ENCODE peak calls at places on chromosomes 5 and 9, in ten cellular contexts. A is endothelial cell; K is D721Med; D is AG04450; N is osteocyte; P is prostate gland; F is mucosa of descending colon; Q is CD8-positive, alpha-beta T cell; M is adrenal gland; Z is type B pancreatic cell. T is an unnamed sample.

GRCh38 chr5:133691448-133691847 is 79.1 kb upstream of the FSTL4 start:
- DNase-seq in A (no peak), Q (no peak), D (no peak), P (no peak), K (no peak), Z (no peak), F (no peak), N (no peak), M (no peak), T (no peak)

GRCh38 chr5:9627541-9627940 is 2.6 kb downstream of the TAS2R1 start:
- DNase-seq in M (no peak), A (no peak), Z (no peak), N (no peak), D (no peak), K (no peak), P (no peak), F (no peak), Q (no peak), T (no peak)

GRCh38 chr5:57784106-57784505 is 301.5 kb upstream of the ACTBL2 start:
- DNase-seq in D (no peak), M (no peak), F (no peak), N (no peak), K (no peak), A (no peak), Q (no peak), Z (no peak), P (no peak), T (no peak)

GRCh38 chr5:153630546-153630945 is 140.1 kb downstream of the GRIA1 start:
- DNase-seq in A (no peak), K (no peak), Q (no peak), D (no peak), N (no peak), M (no peak), F (no peak), Z (no peak), P (no peak), T (no peak)

GRCh38 chr9:18928711-18929110 is 104.3 kb downstream of the SAXO1 start:
- DNase-seq in P (no peak), A (no peak), M (no peak), Z (no peak), D (no peak), Q (no peak), N (no peak), F (no peak), K (no peak), T (no peak)

GRCh38 chr5:31663519-31663918 is 24.6 kb downstream of the PDZD2 start:
- DNase-seq in F (no peak), A (no peak), K (no peak), M (peak), D (no peak), Z (no peak), N (no peak), P (no peak), Q (no peak), T (no peak)

GRCh38 chr9:38009035-38009501 is 60.0 kb downstream of the SHB start:
- DNase-seq in F (no peak), M (no peak), D (no peak), Z (no peak), A (no peak), N (no peak), K (no peak), Q (no peak), P (no peak), T (no peak)

GRCh38 chr9:34651286-34651685 is 699 bp upstream of the IL11RA start:
- DNase-seq in P (no peak), K (no peak), Q (no peak), D (no peak), M (peak), Z (no peak), F (no peak), A (no peak), N (no peak), T (no peak)

GRCh38 chr9:76369583-76369982 is 24.6 kb downstream of the RFK start:
- DNase-seq in M (peak), A (no peak), F (no peak), P (no peak), K (no peak), Z (no peak), D (peak), Q (no peak), N (no peak), T (no peak)

GRCh38 chr5:143445726-143446125 is 42.2 kb upstream of the NR3C1 start:
- DNase-seq in F (no peak), N (no peak), M (no peak), Q (no peak), D (no peak), K (no peak), Z (no peak), P (no peak), A (no peak), T (no peak)

GRCh38 chr9:121026768-121027167 is 23.3 kb downstream of the C5 start:
- DNase-seq in Z (no peak), A (no peak), K (no peak), F (no peak), D (no peak), N (no peak), Q (no peak), M (no peak), P (no peak), T (no peak)

GRCh38 chr5:116361171-116361967 is 213.3 kb downstream of the SEMA6A start:
- DNase-seq in N (no peak), D (no peak), K (no peak), M (peak), Z (no peak), P (peak), Q (no peak), A (peak), F (peak), T (peak)

GRCh38 chr9:104868303-104868686 is 59.7 kb downstream of the ABCA1 start:
- DNase-seq in F (no peak), Q (no peak), N (no peak), M (no peak), K (no peak), P (no peak), Z (no peak), A (no peak), D (no peak), T (no peak)

GRCh38 chr9:76086521-76086920 is 196.0 kb downstream of the PCSK5 start:
- DNase-seq in F (no peak), P (no peak), A (no peak), Q (no peak), N (no peak), K (no peak), D (no peak), Z (no peak), M (no peak), T (no peak)

GRCh38 chr5:75651575-75651974 is 40.3 kb downstream of the ANKDD1B start:
- DNase-seq in Z (no peak), N (no peak), P (no peak), F (no peak), A (no peak), D (no peak), Q (no peak), K (no peak), M (no peak), T (no peak)

GRCh38 chr5:56018860-56019259 is 24.1 kb upstream of the IL6ST start:
- DNase-seq in F (no peak), Z (no peak), Q (no peak), P (no peak), N (no peak), K (no peak), D (no peak), A (no peak), M (no peak), T (no peak)

GRCh38 chr9:92341578-92341977 is 15.8 kb downstream of the CENPP start:
- DNase-seq in K (no peak), M (no peak), N (no peak), A (no peak), P (no peak), Z (no peak), Q (no peak), F (no peak), D (no peak), T (no peak)

GRCh38 chr9:132488611-132489010 is 78.6 kb downstream of the CFAP77 start:
- DNase-seq in D (no peak), M (no peak), A (no peak), P (no peak), Z (no peak), N (no peak), F (no peak), K (no peak), Q (no peak), T (no peak)

GRCh38 chr5:1135696-1136525 is 24.0 kb upstream of the SLC12A7 start:
- DNase-seq in N (no peak), A (no peak), D (no peak), Z (no peak), P (no peak), K (no peak), F (no peak), M (no peak), Q (no peak), T (no peak)

GRCh38 chr5:111551569-111552275 is 39.4 kb upstream of the STARD4 start:
- DNase-seq in P (no peak), K (no peak), Q (no peak), D (no peak), F (no peak), N (no peak), A (no peak), Z (no peak), M (no peak), T (no peak)

GRCh38 chr5:121890297-121890858 is 38.7 kb downstream of the FTMT start:
- DNase-seq in A (no peak), F (peak), K (no peak), Z (no peak), M (no peak), D (no peak), P (no peak), N (no peak), Q (no peak), T (no peak)

GRCh38 chr9:128998462-128998861 is 29.7 kb downstream of the SH3GLB2 start:
- DNase-seq in A (no peak), Z (no peak), F (peak), P (no peak), M (no peak), N (no peak), K (no peak), Q (no peak), D (no peak), T (no peak)
- TF ChIP-seq CTCF in A (no peak), Z (no peak), F (no peak), P (no peak), M (no peak), N (no peak), K (no peak), Q (no peak), D (no peak), T (no peak)

GRCh38 chr9:115226152-115226551 is 108.2 kb upstream of the TNC start:
- DNase-seq in Z (no peak), N (no peak), Q (no peak), K (no peak), F (no peak), M (no peak), P (no peak), A (no peak), D (no peak), T (no peak)
- TF ChIP-seq CTCF in Z (peak), N (peak), Q (no peak), K (peak), F (no peak), M (no peak), P (no peak), A (peak), D (no peak), T (peak)

DNA sequence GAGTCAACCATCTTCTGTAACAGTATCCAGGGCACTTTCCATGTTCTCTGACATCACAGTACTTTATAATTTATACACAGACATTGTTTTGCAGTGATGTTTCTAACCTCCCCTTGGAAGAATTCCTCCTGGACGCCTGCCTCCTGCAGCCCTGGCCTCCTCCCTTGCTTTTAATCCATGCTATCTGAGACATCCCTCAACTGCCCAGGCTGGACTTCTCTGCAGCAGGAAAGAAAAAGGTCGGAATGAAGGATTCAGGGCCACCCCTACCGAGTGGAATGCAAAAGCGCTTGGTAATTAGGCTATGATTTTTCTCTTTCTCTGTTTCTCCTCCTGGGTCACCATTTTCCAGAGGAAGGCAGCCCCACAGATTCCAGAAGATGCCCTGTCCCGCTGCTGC is 47.0 kb upstream of the SHC3 start:
- DNase-seq in K (no peak), Q (no peak), N (no peak), M (no peak), P (no peak), F (no peak), Z (no peak), D (peak), A (no peak), T (no peak)
- TF ChIP-seq CTCF in K (no peak), Q (no peak), N (no peak), M (no peak), P (no peak), F (no peak), Z (peak), D (peak), A (no peak), T (no peak)

GRCh38 chr5:150779397-150780179 is 1.0 kb downstream of the SMIM3 start:
- DNase-seq in M (no peak), D (no peak), Z (no peak), N (no peak), Q (no peak), K (no peak), F (no peak), P (no peak), A (no peak), T (no peak)

GRCh38 chr5:150778517-150779396 is at the start of gene SMIM3:
- DNase-seq in A (peak), D (no peak), F (peak), Q (peak), P (peak), K (no peak), Z (peak), M (peak), N (peak), T (peak)

GRCh38 chr5:150781706-150782614 is 3.4 kb downstream of the SMIM3 start:
- DNase-seq in F (peak), N (no peak), D (peak), P (peak), Q (no peak), K (no peak), M (peak), A (no peak), Z (no peak), T (no peak)

GRCh38 chr5:150780816-150781221 is 2.3 kb downstream of the SMIM3 start:
- DNase-seq in Q (no peak), A (no peak), F (peak), K (no peak), M (no peak), D (no peak), N (no peak), Z (no peak), P (peak), T (no peak)

DNA sequence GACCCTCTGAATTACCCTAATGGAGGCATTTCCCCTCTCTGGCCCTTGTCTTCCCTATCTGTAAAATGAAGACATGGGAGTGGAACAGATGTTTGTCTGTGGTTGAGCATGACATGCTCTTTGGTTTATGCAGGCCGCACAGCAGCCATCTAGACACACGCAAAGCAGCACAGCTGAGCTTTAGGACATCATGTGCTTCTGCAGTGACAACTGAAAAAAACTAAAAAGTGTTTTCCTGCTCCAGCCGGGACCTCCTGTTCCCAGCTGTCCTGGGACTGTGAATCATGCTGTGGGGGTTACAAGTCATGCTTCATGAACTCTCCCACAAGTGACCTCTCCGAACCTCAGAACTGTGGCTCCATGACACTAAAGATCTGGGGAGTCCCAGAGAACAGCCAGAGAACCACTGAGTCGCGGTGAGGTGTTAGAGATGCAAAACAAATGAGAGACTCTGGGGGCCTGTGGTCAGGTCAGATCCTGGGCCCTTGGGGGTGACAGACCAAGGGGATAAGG is 1.7 kb downstream of the SMIM3 start:
- DNase-seq in N (no peak), Z (no peak), Q (no peak), P (no peak), A (no peak), D (no peak), M (no peak), F (peak), K (no peak), T (no peak)
- TF ChIP-seq CTCF in N (no peak), Z (no peak), Q (no peak), P (no peak), A (no peak), D (no peak), M (no peak), F (no peak), K (no peak), T (no peak)

GRCh38 chr5:5403736-5404135 is 18.7 kb upstream of the ICE1 start:
- DNase-seq in Z (no peak), F (no peak), Q (no peak), A (no peak), M (no peak), N (no peak), P (no peak), D (no peak), K (no peak), T (no peak)
- TF ChIP-seq CTCF in Z (no peak), F (no peak), Q (no peak), A (no peak), M (no peak), N (no peak), P (no peak), D (no peak), K (no peak), T (no peak)

T was measured in neural crest cell.